ENCODE peak calls at places on chromosomes 1 and 21, in seven cellular contexts. One of them, this sample, is unnamed.

GRCh38 chr21:43984905-43985689 is 27.0 kb upstream of the TRAPPC10 start:
- DNase-seq in NB4: no peak
- DNase-seq in kidney: peak
- DNase-seq in psoas muscle: peak
- DNase-seq in H9: no peak
- DNase-seq in HCT116: no peak
- DNase-seq in pancreas: no peak
- DNase-seq in this sample: peak

GRCh38 chr1:64623750-64624445 is 121.0 kb upstream of the RAVER2 start:
- DNase-seq in HCT116: no peak
- DNase-seq in NB4: no peak
- DNase-seq in pancreas: no peak
- DNase-seq in kidney: no peak
- DNase-seq in H9: no peak
- DNase-seq in psoas muscle: no peak
- DNase-seq in this sample: no peak

GRCh38 chr1:231106347-231106746 is 55.5 kb upstream of the TRIM67 start:
- DNase-seq in HCT116: no peak
- DNase-seq in NB4: no peak
- DNase-seq in psoas muscle: no peak
- DNase-seq in kidney: no peak
- DNase-seq in H9: no peak
- DNase-seq in pancreas: no peak
- DNase-seq in this sample: no peak

GRCh38 chr1:83102630-83103071 is 896.3 kb downstream of the TTLL7 start:
- DNase-seq in NB4: no peak
- DNase-seq in kidney: no peak
- DNase-seq in pancreas: no peak
- DNase-seq in HCT116: no peak
- DNase-seq in H9: no peak
- DNase-seq in psoas muscle: no peak
- DNase-seq in this sample: no peak

GRCh38 chr1:173489149-173489600 is 12.0 kb downstream of the PRDX6 start:
- DNase-seq in NB4: peak
- DNase-seq in HCT116: no peak
- DNase-seq in psoas muscle: no peak
- DNase-seq in pancreas: no peak
- DNase-seq in kidney: no peak
- DNase-seq in H9: peak
- DNase-seq in this sample: no peak

GRCh38 chr21:38942617-38943245 is 137.0 kb downstream of the ETS2 start:
- DNase-seq in NB4: no peak
- DNase-seq in psoas muscle: no peak
- DNase-seq in pancreas: no peak
- DNase-seq in H9: no peak
- DNase-seq in HCT116: no peak
- DNase-seq in kidney: no peak
- DNase-seq in this sample: no peak

GRCh38 chr1:245969274-245969673 is 537.8 kb downstream of the SMYD3 start:
- DNase-seq in kidney: no peak
- DNase-seq in NB4: no peak
- DNase-seq in HCT116: no peak
- DNase-seq in psoas muscle: no peak
- DNase-seq in H9: no peak
- DNase-seq in pancreas: no peak
- DNase-seq in this sample: no peak

GRCh38 chr1:93732514-93732913 is 50.9 kb upstream of the BCAR3 start:
- DNase-seq in kidney: no peak
- DNase-seq in psoas muscle: no peak
- DNase-seq in H9: no peak
- DNase-seq in HCT116: no peak
- DNase-seq in pancreas: no peak
- DNase-seq in NB4: no peak
- DNase-seq in this sample: no peak

GRCh38 chr21:16492356-16492755 is 762.6 kb downstream of the USP25 start:
- DNase-seq in psoas muscle: no peak
- DNase-seq in H9: no peak
- DNase-seq in pancreas: no peak
- DNase-seq in kidney: no peak
- DNase-seq in NB4: no peak
- DNase-seq in HCT116: no peak
- DNase-seq in this sample: no peak

GRCh38 chr21:26844258-26845065 is 747 bp downstream of the ADAMTS1 start:
- DNase-seq in pancreas: peak
- DNase-seq in psoas muscle: peak
- DNase-seq in H9: peak
- DNase-seq in HCT116: no peak
- DNase-seq in kidney: peak
- DNase-seq in NB4: no peak
- DNase-seq in this sample: no peak

GRCh38 chr1:201753492-201753891 is 75.5 kb upstream of the IPO9 start:
- DNase-seq in psoas muscle: no peak
- DNase-seq in H9: no peak
- DNase-seq in NB4: no peak
- DNase-seq in kidney: no peak
- DNase-seq in pancreas: no peak
- DNase-seq in HCT116: no peak
- DNase-seq in this sample: no peak

GRCh38 chr1:40635763-40636500 is 29.6 kb downstream of the RIMS3 start:
- DNase-seq in H9: no peak
- DNase-seq in psoas muscle: no peak
- DNase-seq in NB4: no peak
- DNase-seq in HCT116: no peak
- DNase-seq in kidney: no peak
- DNase-seq in pancreas: no peak
- DNase-seq in this sample: no peak

GRCh38 chr1:205343431-205344009 is 13.2 kb downstream of the KLHDC8A start:
- DNase-seq in HCT116: no peak
- DNase-seq in pancreas: no peak
- DNase-seq in kidney: peak
- DNase-seq in H9: peak
- DNase-seq in NB4: no peak
- DNase-seq in psoas muscle: peak
- DNase-seq in this sample: no peak

GRCh38 chr1:2856076-2856390 is 54.5 kb upstream of the TTC34 start:
- DNase-seq in HCT116: no peak
- DNase-seq in NB4: no peak
- DNase-seq in pancreas: no peak
- DNase-seq in psoas muscle: peak
- DNase-seq in H9: no peak
- DNase-seq in kidney: peak
- DNase-seq in this sample: no peak

GRCh38 chr1:235304549-235305451 is 23.2 kb downstream of the ARID4B start:
- DNase-seq in pancreas: no peak
- DNase-seq in NB4: no peak
- DNase-seq in H9: no peak
- DNase-seq in psoas muscle: no peak
- DNase-seq in kidney: no peak
- DNase-seq in HCT116: no peak
- DNase-seq in this sample: peak

GRCh38 chr1:67262735-67263134 is 44.9 kb upstream of the IL12RB2 start:
- DNase-seq in H9: no peak
- DNase-seq in psoas muscle: no peak
- DNase-seq in HCT116: no peak
- DNase-seq in NB4: no peak
- DNase-seq in kidney: no peak
- DNase-seq in pancreas: no peak
- DNase-seq in this sample: no peak

GRCh38 chr1:67264899-67265298 is 42.8 kb upstream of the IL12RB2 start:
- DNase-seq in H9: no peak
- DNase-seq in pancreas: no peak
- DNase-seq in HCT116: no peak
- DNase-seq in NB4: no peak
- DNase-seq in kidney: no peak
- DNase-seq in psoas muscle: no peak
- DNase-seq in this sample: peak

GRCh38 chr1:67264152-67264551 is 43.5 kb upstream of the IL12RB2 start:
- DNase-seq in H9: no peak
- DNase-seq in kidney: no peak
- DNase-seq in psoas muscle: no peak
- DNase-seq in HCT116: no peak
- DNase-seq in NB4: no peak
- DNase-seq in pancreas: no peak
- DNase-seq in this sample: no peak

GRCh38 chr1:67257173-67257535 is 50.5 kb upstream of the IL12RB2 start:
- DNase-seq in H9: no peak
- DNase-seq in pancreas: no peak
- DNase-seq in HCT116: no peak
- DNase-seq in NB4: no peak
- DNase-seq in kidney: no peak
- DNase-seq in psoas muscle: no peak
- DNase-seq in this sample: no peak

DNA sequence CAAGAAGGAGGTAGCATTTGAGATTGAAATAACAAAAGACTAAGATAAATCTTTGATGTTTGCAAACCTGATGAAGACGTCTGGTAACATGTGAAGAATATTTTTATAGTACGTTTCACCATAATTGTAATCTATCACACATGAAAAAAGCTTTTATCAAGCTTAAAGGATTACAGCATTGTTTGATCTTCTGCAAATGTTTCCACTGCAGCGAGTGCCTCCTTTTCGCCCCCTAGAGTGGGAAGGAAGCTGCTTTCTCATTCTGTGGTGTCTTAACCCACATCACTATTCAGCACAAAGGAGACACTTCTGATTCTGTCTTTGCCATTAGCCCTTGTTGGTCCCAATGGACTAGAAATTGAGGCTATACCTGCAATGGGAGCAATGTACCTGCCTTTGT is 46.0 kb upstream of the IL12RB2 start:
- DNase-seq in pancreas: no peak
- DNase-seq in kidney: no peak
- DNase-seq in H9: peak
- DNase-seq in psoas muscle: no peak
- DNase-seq in HCT116: no peak
- DNase-seq in NB4: peak
- DNase-seq in this sample: no peak
- TF ChIP-seq CTCF in pancreas: peak
- TF ChIP-seq CTCF in kidney: no peak
- TF ChIP-seq CTCF in H9: peak
- TF ChIP-seq CTCF in psoas muscle: no peak
- TF ChIP-seq CTCF in HCT116: no peak
- TF ChIP-seq CTCF in NB4: peak
- TF ChIP-seq CTCF in this sample: no peak

GRCh38 chr1:168452329-168452728 is 91.5 kb downstream of the XCL2 start:
- DNase-seq in pancreas: no peak
- DNase-seq in HCT116: no peak
- DNase-seq in H9: no peak
- DNase-seq in psoas muscle: no peak
- DNase-seq in NB4: peak
- DNase-seq in kidney: no peak
- DNase-seq in this sample: no peak
- TF ChIP-seq CTCF in pancreas: no peak
- TF ChIP-seq CTCF in HCT116: peak
- TF ChIP-seq CTCF in H9: peak
- TF ChIP-seq CTCF in psoas muscle: no peak
- TF ChIP-seq CTCF in NB4: no peak
- TF ChIP-seq CTCF in kidney: no peak
- TF ChIP-seq CTCF in this sample: peak

GRCh38 chr1:57229076-57229475 is 194.8 kb downstream of the DAB1 start:
- DNase-seq in kidney: no peak
- DNase-seq in pancreas: no peak
- DNase-seq in H9: no peak
- DNase-seq in psoas muscle: no peak
- DNase-seq in HCT116: no peak
- DNase-seq in NB4: no peak
- DNase-seq in this sample: no peak

GRCh38 chr1:57235782-57236181 is 188.1 kb downstream of the DAB1 start:
- DNase-seq in psoas muscle: no peak
- DNase-seq in NB4: no peak
- DNase-seq in H9: no peak
- DNase-seq in HCT116: no peak
- DNase-seq in kidney: no peak
- DNase-seq in pancreas: no peak
- DNase-seq in this sample: no peak

GRCh38 chr1:57229998-57230397 is 193.9 kb downstream of the DAB1 start:
- DNase-seq in NB4: no peak
- DNase-seq in kidney: no peak
- DNase-seq in H9: no peak
- DNase-seq in pancreas: no peak
- DNase-seq in psoas muscle: no peak
- DNase-seq in HCT116: no peak
- DNase-seq in this sample: no peak

GRCh38 chr1:57234459-57234858 is 189.4 kb downstream of the DAB1 start:
- DNase-seq in NB4: no peak
- DNase-seq in pancreas: no peak
- DNase-seq in psoas muscle: no peak
- DNase-seq in kidney: no peak
- DNase-seq in HCT116: no peak
- DNase-seq in H9: no peak
- DNase-seq in this sample: no peak

GRCh38 chr1:57232500-57232899 is 191.4 kb downstream of the DAB1 start:
- DNase-seq in H9: no peak
- DNase-seq in kidney: no peak
- DNase-seq in psoas muscle: no peak
- DNase-seq in HCT116: no peak
- DNase-seq in pancreas: no peak
- DNase-seq in NB4: no peak
- DNase-seq in this sample: no peak
- TF ChIP-seq CTCF in H9: peak
- TF ChIP-seq CTCF in kidney: no peak
- TF ChIP-seq CTCF in psoas muscle: no peak
- TF ChIP-seq CTCF in HCT116: no peak
- TF ChIP-seq CTCF in pancreas: no peak
- TF ChIP-seq CTCF in NB4: no peak
- TF ChIP-seq CTCF in this sample: no peak

GRCh38 chr1:55338448-55338820 is 123.3 kb upstream of the USP24 start:
- DNase-seq in kidney: no peak
- DNase-seq in H9: no peak
- DNase-seq in NB4: no peak
- DNase-seq in psoas muscle: no peak
- DNase-seq in pancreas: no peak
- DNase-seq in HCT116: no peak
- DNase-seq in this sample: peak
- TF ChIP-seq CTCF in kidney: no peak
- TF ChIP-seq CTCF in H9: no peak
- TF ChIP-seq CTCF in NB4: no peak
- TF ChIP-seq CTCF in psoas muscle: no peak
- TF ChIP-seq CTCF in pancreas: no peak
- TF ChIP-seq CTCF in HCT116: no peak
- TF ChIP-seq CTCF in this sample: no peak